ENCODE peak calls at places on chromosomes 3 and 15, in seven cellular contexts. One of them, this sample, is unnamed. For H3K4me1, the result is how much of the 10 kb centered on the place peaks cover.

GRCh38 chr3:186189492-186189891 is 80.6 kb upstream of the ETV5 start:
- DNase-seq in IMR-90: no peak
- DNase-seq in stomach: no peak
- DNase-seq in kidney: no peak
- DNase-seq in fibroblast of lung: no peak
- DNase-seq in mesendoderm: no peak
- DNase-seq in heart right ventricle: no peak
- DNase-seq in this sample: no peak

GRCh38 chr3:154931484-154931883 is 148.6 kb upstream of the MME start:
- DNase-seq in IMR-90: peak
- DNase-seq in stomach: no peak
- DNase-seq in kidney: no peak
- DNase-seq in fibroblast of lung: peak
- DNase-seq in mesendoderm: no peak
- DNase-seq in heart right ventricle: no peak
- DNase-seq in this sample: no peak

GRCh38 chr3:31532587-31533168 is at the start of gene STT3B:
- DNase-seq in IMR-90: peak
- DNase-seq in stomach: peak
- DNase-seq in kidney: peak
- DNase-seq in fibroblast of lung: peak
- DNase-seq in mesendoderm: no peak
- DNase-seq in heart right ventricle: peak
- DNase-seq in this sample: peak

GRCh38 chr15:50358805-50359204 is 3.8 kb upstream of the GABPB1 start:
- DNase-seq in IMR-90: peak
- DNase-seq in stomach: no peak
- DNase-seq in kidney: no peak
- DNase-seq in fibroblast of lung: peak
- DNase-seq in mesendoderm: peak
- DNase-seq in heart right ventricle: no peak
- DNase-seq in this sample: no peak

GRCh38 chr3:42013652-42014442 is 51.9 kb upstream of the ULK4 start:
- DNase-seq in IMR-90: no peak
- DNase-seq in stomach: peak
- DNase-seq in kidney: peak
- DNase-seq in fibroblast of lung: no peak
- DNase-seq in mesendoderm: no peak
- DNase-seq in heart right ventricle: peak
- DNase-seq in this sample: peak

GRCh38 chr3:141191097-141191749 is 40.4 kb upstream of the PXYLP1 start:
- DNase-seq in IMR-90: peak
- DNase-seq in stomach: no peak
- DNase-seq in kidney: no peak
- DNase-seq in fibroblast of lung: peak
- DNase-seq in mesendoderm: no peak
- DNase-seq in heart right ventricle: no peak
- DNase-seq in this sample: no peak

GRCh38 chr3:45064512-45065372 is 38.6 kb downstream of the CLEC3B start:
- DNase-seq in IMR-90: peak
- DNase-seq in stomach: no peak
- DNase-seq in kidney: no peak
- DNase-seq in fibroblast of lung: peak
- DNase-seq in mesendoderm: no peak
- DNase-seq in heart right ventricle: peak
- DNase-seq in this sample: no peak

GRCh38 chr3:52328536-52329080 is 12.5 kb downstream of the DNAH1 start:
- DNase-seq in IMR-90: no peak
- DNase-seq in stomach: no peak
- DNase-seq in kidney: peak
- DNase-seq in fibroblast of lung: no peak
- DNase-seq in mesendoderm: no peak
- DNase-seq in heart right ventricle: no peak
- DNase-seq in this sample: no peak

GRCh38 chr3:148648685-148649352 is 48.9 kb upstream of the AGTR1 start:
- DNase-seq in IMR-90: peak
- DNase-seq in stomach: no peak
- DNase-seq in kidney: no peak
- DNase-seq in fibroblast of lung: peak
- DNase-seq in mesendoderm: no peak
- DNase-seq in heart right ventricle: no peak
- DNase-seq in this sample: no peak

GRCh38 chr15:70435872-70436271 is 327.5 kb downstream of the UACA start:
- DNase-seq in IMR-90: no peak
- DNase-seq in stomach: no peak
- DNase-seq in kidney: no peak
- DNase-seq in fibroblast of lung: no peak
- DNase-seq in mesendoderm: no peak
- DNase-seq in heart right ventricle: no peak
- DNase-seq in this sample: peak

GRCh38 chr15:22265961-22266360 is 185.6 kb downstream of the OR4M2 start:
- DNase-seq in IMR-90: no peak
- DNase-seq in stomach: no peak
- DNase-seq in kidney: no peak
- DNase-seq in fibroblast of lung: no peak
- DNase-seq in mesendoderm: no peak
- DNase-seq in heart right ventricle: no peak
- DNase-seq in this sample: no peak

GRCh38 chr3:134251731-134252391 is 1.2 kb upstream of the RYK start:
- DNase-seq in IMR-90: no peak
- DNase-seq in stomach: no peak
- DNase-seq in kidney: peak
- DNase-seq in fibroblast of lung: no peak
- DNase-seq in mesendoderm: peak
- DNase-seq in heart right ventricle: peak
- DNase-seq in this sample: peak

GRCh38 chr3:159896543-159896942 is 92.1 kb upstream of the IL12A start:
- DNase-seq in IMR-90: no peak
- DNase-seq in stomach: no peak
- DNase-seq in kidney: no peak
- DNase-seq in fibroblast of lung: no peak
- DNase-seq in mesendoderm: no peak
- DNase-seq in heart right ventricle: no peak
- DNase-seq in this sample: no peak

GRCh38 chr3:131217296-131217741 is 164.3 kb upstream of the NUDT16 start:
- DNase-seq in IMR-90: no peak
- DNase-seq in stomach: no peak
- DNase-seq in kidney: no peak
- DNase-seq in fibroblast of lung: no peak
- DNase-seq in mesendoderm: no peak
- DNase-seq in heart right ventricle: no peak
- DNase-seq in this sample: no peak

GRCh38 chr3:192331749-192332385 is 395.5 kb downstream of the FGF12 start:
- DNase-seq in IMR-90: no peak
- DNase-seq in stomach: no peak
- DNase-seq in kidney: no peak
- DNase-seq in fibroblast of lung: no peak
- DNase-seq in mesendoderm: no peak
- DNase-seq in heart right ventricle: no peak
- DNase-seq in this sample: no peak

GRCh38 chr15:71705151-71705550 is 105.2 kb upstream of the NR2E3 start:
- DNase-seq in IMR-90: peak
- DNase-seq in stomach: no peak
- DNase-seq in kidney: no peak
- DNase-seq in fibroblast of lung: peak
- DNase-seq in mesendoderm: peak
- DNase-seq in heart right ventricle: no peak
- DNase-seq in this sample: no peak

GRCh38 chr15:40252141-40252437 is 13.2 kb downstream of the PAK6 start:
- DNase-seq in IMR-90: no peak
- DNase-seq in stomach: no peak
- DNase-seq in kidney: peak
- DNase-seq in fibroblast of lung: no peak
- DNase-seq in mesendoderm: no peak
- DNase-seq in heart right ventricle: no peak
- DNase-seq in this sample: no peak

GRCh38 chr3:14424711-14425573 is 22.5 kb downstream of the SLC6A6 start:
- DNase-seq in IMR-90: peak
- DNase-seq in stomach: no peak
- DNase-seq in kidney: no peak
- DNase-seq in fibroblast of lung: peak
- DNase-seq in mesendoderm: peak
- DNase-seq in heart right ventricle: no peak
- DNase-seq in this sample: no peak

GRCh38 chr3:14428087-14429067 is 26.0 kb downstream of the SLC6A6 start:
- DNase-seq in IMR-90: no peak
- DNase-seq in stomach: no peak
- DNase-seq in kidney: no peak
- DNase-seq in fibroblast of lung: peak
- DNase-seq in mesendoderm: no peak
- DNase-seq in heart right ventricle: no peak
- DNase-seq in this sample: no peak

GRCh38 chr3:14423963-14424362 is 21.6 kb downstream of the SLC6A6 start:
- DNase-seq in IMR-90: peak
- DNase-seq in stomach: no peak
- DNase-seq in kidney: no peak
- DNase-seq in fibroblast of lung: no peak
- DNase-seq in mesendoderm: no peak
- DNase-seq in heart right ventricle: no peak
- DNase-seq in this sample: no peak

GRCh38 chr3:14425574-14426304 is 23.3 kb downstream of the SLC6A6 start:
- DNase-seq in IMR-90: no peak
- DNase-seq in stomach: peak
- DNase-seq in kidney: no peak
- DNase-seq in fibroblast of lung: peak
- DNase-seq in mesendoderm: no peak
- DNase-seq in heart right ventricle: no peak
- DNase-seq in this sample: no peak

GRCh38 chr3:14426305-14426620 is 23.9 kb downstream of the SLC6A6 start:
- DNase-seq in IMR-90: no peak
- DNase-seq in stomach: no peak
- DNase-seq in kidney: no peak
- DNase-seq in fibroblast of lung: no peak
- DNase-seq in mesendoderm: no peak
- DNase-seq in heart right ventricle: no peak
- DNase-seq in this sample: no peak
- H3K4me1 ChIP-seq in IMR-90: under half
- H3K4me1 ChIP-seq in stomach: half or more
- H3K4me1 ChIP-seq in kidney: under half
- H3K4me1 ChIP-seq in fibroblast of lung: under half
- H3K4me1 ChIP-seq in mesendoderm: under half
- H3K4me1 ChIP-seq in heart right ventricle: half or more
- H3K4me1 ChIP-seq in this sample: under half

GRCh38 chr15:75688278-75688557 is 24.4 kb downstream of the CSPG4 start:
- DNase-seq in IMR-90: no peak
- DNase-seq in stomach: no peak
- DNase-seq in kidney: no peak
- DNase-seq in fibroblast of lung: no peak
- DNase-seq in mesendoderm: no peak
- DNase-seq in heart right ventricle: no peak
- DNase-seq in this sample: no peak

GRCh38 chr15:75682181-75683135 is 30.2 kb downstream of the CSPG4 start:
- DNase-seq in IMR-90: no peak
- DNase-seq in stomach: peak
- DNase-seq in kidney: no peak
- DNase-seq in fibroblast of lung: no peak
- DNase-seq in mesendoderm: no peak
- DNase-seq in heart right ventricle: no peak
- DNase-seq in this sample: no peak

GRCh38 chr15:75687486-75688277 is 25.0 kb downstream of the CSPG4 start:
- DNase-seq in IMR-90: no peak
- DNase-seq in stomach: no peak
- DNase-seq in kidney: no peak
- DNase-seq in fibroblast of lung: no peak
- DNase-seq in mesendoderm: no peak
- DNase-seq in heart right ventricle: no peak
- DNase-seq in this sample: no peak

GRCh38 chr15:75685195-75685594 is 27.5 kb downstream of the CSPG4 start:
- DNase-seq in IMR-90: no peak
- DNase-seq in stomach: no peak
- DNase-seq in kidney: no peak
- DNase-seq in fibroblast of lung: no peak
- DNase-seq in mesendoderm: no peak
- DNase-seq in heart right ventricle: no peak
- DNase-seq in this sample: no peak

DNA sequence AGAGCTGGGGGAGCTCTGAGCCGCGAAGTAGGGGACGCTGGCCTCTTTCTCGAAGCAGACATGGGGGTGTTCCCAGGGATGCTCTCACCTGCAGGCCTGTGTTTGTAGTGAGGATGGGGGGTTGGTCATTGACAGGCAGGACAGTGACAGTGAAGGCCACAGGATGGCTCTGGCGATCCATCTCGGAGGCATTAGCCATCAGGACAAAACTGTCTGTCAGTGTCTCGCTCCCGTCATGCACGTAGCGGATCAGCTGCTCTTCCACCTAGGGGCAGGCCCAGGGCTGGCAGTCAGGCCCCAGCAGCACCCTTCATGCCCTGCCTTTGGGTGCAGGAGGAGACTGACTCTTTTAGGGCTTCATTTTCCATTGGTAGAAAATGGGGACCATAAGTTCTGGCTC is 28.0 kb downstream of the CSPG4 start:
- DNase-seq in IMR-90: no peak
- DNase-seq in stomach: no peak
- DNase-seq in kidney: no peak
- DNase-seq in fibroblast of lung: no peak
- DNase-seq in mesendoderm: peak
- DNase-seq in heart right ventricle: no peak
- DNase-seq in this sample: no peak
- H3K27ac ChIP-seq in IMR-90: no peak
- H3K27ac ChIP-seq in stomach: no peak
- H3K27ac ChIP-seq in kidney: no peak
- H3K27ac ChIP-seq in fibroblast of lung: no peak
- H3K27ac ChIP-seq in mesendoderm: no peak
- H3K27ac ChIP-seq in heart right ventricle: no peak
- H3K27ac ChIP-seq in this sample: peak

GRCh38 chr15:59396660-59397059 is 24.0 kb upstream of the MYO1E start:
- DNase-seq in IMR-90: no peak
- DNase-seq in stomach: no peak
- DNase-seq in kidney: no peak
- DNase-seq in fibroblast of lung: no peak
- DNase-seq in mesendoderm: no peak
- DNase-seq in heart right ventricle: no peak
- DNase-seq in this sample: no peak

GRCh38 chr15:59394166-59394661 is 21.5 kb upstream of the MYO1E start:
- DNase-seq in IMR-90: no peak
- DNase-seq in stomach: no peak
- DNase-seq in kidney: no peak
- DNase-seq in fibroblast of lung: no peak
- DNase-seq in mesendoderm: no peak
- DNase-seq in heart right ventricle: no peak
- DNase-seq in this sample: no peak

GRCh38 chr15:59399465-59400102 is 26.9 kb upstream of the MYO1E start:
- DNase-seq in IMR-90: no peak
- DNase-seq in stomach: no peak
- DNase-seq in kidney: no peak
- DNase-seq in fibroblast of lung: no peak
- DNase-seq in mesendoderm: no peak
- DNase-seq in heart right ventricle: no peak
- DNase-seq in this sample: no peak

GRCh38 chr15:59398220-59398619 is 25.5 kb upstream of the MYO1E start:
- DNase-seq in IMR-90: no peak
- DNase-seq in stomach: no peak
- DNase-seq in kidney: no peak
- DNase-seq in fibroblast of lung: no peak
- DNase-seq in mesendoderm: no peak
- DNase-seq in heart right ventricle: no peak
- DNase-seq in this sample: no peak

GRCh38 chr15:59396211-59396610 is 23.5 kb upstream of the MYO1E start:
- DNase-seq in IMR-90: no peak
- DNase-seq in stomach: no peak
- DNase-seq in kidney: no peak
- DNase-seq in fibroblast of lung: no peak
- DNase-seq in mesendoderm: no peak
- DNase-seq in heart right ventricle: no peak
- DNase-seq in this sample: no peak
- H3K4me1 ChIP-seq in IMR-90: under half
- H3K4me1 ChIP-seq in stomach: under half
- H3K4me1 ChIP-seq in kidney: under half
- H3K4me1 ChIP-seq in fibroblast of lung: under half
- H3K4me1 ChIP-seq in mesendoderm: under half
- H3K4me1 ChIP-seq in heart right ventricle: under half
- H3K4me1 ChIP-seq in this sample: under half

GRCh38 chr15:42159381-42160015 is 3.1 kb upstream of the PLA2G4F start:
- DNase-seq in IMR-90: no peak
- DNase-seq in stomach: peak
- DNase-seq in kidney: no peak
- DNase-seq in fibroblast of lung: no peak
- DNase-seq in mesendoderm: no peak
- DNase-seq in heart right ventricle: peak
- DNase-seq in this sample: peak
- H3K27ac ChIP-seq in IMR-90: no peak
- H3K27ac ChIP-seq in stomach: no peak
- H3K27ac ChIP-seq in kidney: no peak
- H3K27ac ChIP-seq in fibroblast of lung: no peak
- H3K27ac ChIP-seq in mesendoderm: no peak
- H3K27ac ChIP-seq in heart right ventricle: no peak
- H3K27ac ChIP-seq in this sample: no peak

This sample was measured in tibial artery.